ENCODE peak calls at places on chromosomes 12 and 14, in six cellular contexts. N, V, Y, T, G and K are unnamed samples.

GRCh38 chr12:111404362-111405148 is 1.2 kb upstream of the SH2B3 start:
- DNase-seq in V (peak), Y (peak), T (no peak), G (peak), N (no peak), K (peak)

GRCh38 chr14:78341827-78342389 is 171.7 kb downstream of the NRXN3 start:
- DNase-seq in V (no peak), N (no peak), T (no peak), G (no peak), Y (no peak), K (no peak)

GRCh38 chr14:95531473-95531872 is 3.4 kb upstream of the GLRX5 start:
- DNase-seq in V (peak), G (no peak), T (no peak), N (peak), Y (no peak), K (no peak)

GRCh38 chr14:33793711-33794110 is 157.2 kb downstream of the EGLN3 start:
- DNase-seq in G (no peak), N (no peak), T (no peak), V (no peak), Y (no peak), K (no peak)

GRCh38 chr12:19689801-19690472 is 250.6 kb downstream of the AEBP2 start:
- DNase-seq in G (no peak), N (no peak), T (no peak), Y (no peak), V (no peak), K (no peak)

GRCh38 chr14:106790189-106791036 is 1264.0 kb downstream of the TMEM121 start:
- DNase-seq in Y (peak), T (no peak), V (no peak), N (peak), G (peak), K (peak)

GRCh38 chr12:130350715-130351114 is 13.0 kb downstream of the PIWIL1 start:
- DNase-seq in V (no peak), N (no peak), T (no peak), Y (no peak), G (no peak), K (no peak)

GRCh38 chr14:90820958-90821357 is 4.7 kb upstream of the TTC7B start:
- DNase-seq in T (no peak), V (no peak), N (no peak), G (no peak), Y (no peak), K (peak)

GRCh38 chr12:46219892-46220655 is 48.8 kb downstream of the SLC38A1 start:
- DNase-seq in Y (peak), N (peak), V (peak), G (peak), T (no peak), K (peak)

GRCh38 chr12:42946776-42947435 is 357.4 kb upstream of the PRICKLE1 start:
- DNase-seq in G (no peak), V (no peak), T (no peak), Y (no peak), N (no peak), K (no peak)
- TF ChIP-seq POLR2A in G (no peak), V (no peak), T (no peak), Y (no peak), N (no peak), K (no peak)

GRCh38 chr12:52389313-52390207 is 4.1 kb upstream of the KRT84 start:
- DNase-seq in V (no peak), G (no peak), T (no peak), N (no peak), Y (no peak), K (no peak)

GRCh38 chr12:52394836-52395405 is 9.5 kb upstream of the KRT84 start:
- DNase-seq in G (no peak), Y (no peak), N (no peak), V (no peak), T (no peak), K (no peak)

GRCh38 chr12:52390739-52391617 is 5.5 kb upstream of the KRT84 start:
- DNase-seq in G (peak), V (peak), N (peak), T (no peak), Y (peak), K (peak)

GRCh38 chr12:52392465-52393007 is 7.1 kb upstream of the KRT84 start:
- DNase-seq in V (no peak), G (no peak), Y (no peak), N (no peak), T (no peak), K (no peak)

DNA sequence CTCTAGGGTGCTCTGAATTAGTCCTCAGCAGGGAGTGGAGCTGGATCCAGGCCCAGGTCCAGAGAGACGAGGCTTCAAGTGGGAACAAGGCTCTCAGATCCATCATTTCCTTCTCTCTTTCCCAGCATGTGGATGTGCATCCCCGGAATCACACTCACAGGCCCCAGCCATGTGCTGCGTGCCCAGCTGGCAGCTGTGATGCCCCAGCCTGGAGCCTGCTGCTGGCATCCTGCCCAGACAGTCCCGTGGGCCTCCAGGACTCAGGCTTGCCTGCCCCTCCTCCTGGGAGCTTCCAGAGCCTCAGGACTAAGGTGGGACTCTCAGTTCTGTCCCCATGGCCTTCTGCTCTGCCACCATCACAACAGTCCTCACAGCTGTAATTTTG is 6.2 kb upstream of the KRT84 start:
- DNase-seq in G (no peak), N (peak), T (no peak), V (no peak), Y (no peak), K (no peak)
- TF ChIP-seq MYC in G (no peak), N (no peak), T (no peak), V (no peak), Y (no peak), K (no peak)

DNA sequence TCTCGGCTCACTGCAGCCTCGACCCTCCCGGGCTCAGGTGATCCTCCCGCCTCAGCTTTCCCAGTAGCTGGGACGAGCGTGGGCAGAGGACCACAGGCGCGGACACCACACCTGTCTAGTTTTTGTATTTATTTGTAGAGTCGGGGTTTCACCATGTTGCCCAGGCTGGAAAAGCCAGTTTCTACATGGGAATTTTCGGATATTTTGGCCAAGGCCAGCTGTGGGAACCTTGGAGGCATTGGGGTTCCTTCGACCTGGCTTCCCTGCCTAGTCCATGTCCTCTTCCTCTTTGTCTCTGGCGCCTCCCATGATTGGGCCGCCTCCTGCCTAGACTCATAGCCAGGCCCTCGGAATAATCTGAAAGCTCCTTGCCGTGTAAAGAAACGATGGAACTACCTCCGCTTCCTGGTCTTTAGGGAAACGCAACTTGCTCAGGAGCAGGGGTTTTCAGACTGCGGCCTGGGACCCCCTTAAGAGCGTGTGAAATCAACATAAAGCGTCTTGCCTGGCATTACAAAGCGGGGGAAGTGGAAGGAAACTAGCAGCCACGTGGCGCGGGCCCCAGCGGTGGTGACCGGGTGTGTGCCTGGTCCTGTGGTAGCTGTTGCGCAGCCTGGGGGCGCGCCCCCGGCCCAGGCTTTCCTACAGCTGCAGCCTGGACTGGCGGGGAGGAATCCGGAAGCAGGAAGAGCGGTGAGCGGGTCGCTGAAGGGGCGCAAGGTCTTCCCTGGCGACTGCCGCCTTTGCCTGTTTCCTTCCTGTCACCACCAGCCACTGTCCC is 1.4 kb upstream of the HSP90AA1 start:
- DNase-seq in G (no peak), T (peak), Y (peak), V (peak), N (no peak), K (peak)
- TF ChIP-seq POLR2A in G (no peak), T (peak), Y (no peak), V (no peak), N (peak), K (peak)

GRCh38 chr14:61570188-61570960 is 124.9 kb upstream of the HIF1A start:
- DNase-seq in G (no peak), N (no peak), T (no peak), Y (no peak), V (no peak), K (peak)
- TF ChIP-seq MYC in G (no peak), N (no peak), T (no peak), Y (no peak), V (no peak), K (no peak)

GRCh38 chr14:75126679-75127473 is at the start of gene NEK9:
- DNase-seq in G (peak), N (peak), V (peak), Y (peak), T (peak), K (peak)
- TF ChIP-seq POLR2A in G (peak), N (peak), V (peak), Y (peak), T (peak), K (peak)

DNA sequence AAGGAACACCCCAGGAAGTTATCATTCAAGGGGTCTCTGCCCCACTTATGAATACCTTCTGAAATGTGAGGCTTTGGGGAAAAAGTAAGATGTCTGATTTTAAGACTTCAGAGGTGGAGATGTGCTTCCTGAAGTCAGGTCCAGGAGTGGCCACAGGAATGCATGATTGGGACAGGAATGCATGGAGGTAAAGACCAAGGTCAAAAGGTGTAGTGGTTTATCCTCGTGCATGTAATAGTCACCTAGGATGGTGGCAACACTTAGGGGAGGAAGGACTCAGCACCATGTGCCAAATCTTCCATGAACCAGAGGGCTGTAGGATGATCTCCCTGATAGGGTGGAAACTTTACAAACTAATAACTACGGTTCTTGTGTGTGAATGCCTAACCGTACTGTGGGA is 217.3 kb downstream of the C12orf75 start:
- DNase-seq in N (no peak), Y (no peak), T (no peak), G (no peak), V (no peak), K (no peak)
- TF ChIP-seq MYC in N (no peak), Y (no peak), T (no peak), G (no peak), V (no peak), K (no peak)